ENCODE peak calls at places on chromosomes 6 and 20, in seven cellular contexts. One of them, this sample, is unnamed.

GRCh38 chr6:98833101-98834059 is 994 bp upstream of the POU3F2 start:
- DNase-seq in cardiac fibroblast: peak; percentile 23
- DNase-seq in right cardiac atrium: peak; percentile 67
- DNase-seq in RKO: no peak
- DNase-seq in EH: peak; percentile 30
- DNase-seq in mesothelial cell of epicardium: peak; percentile 58
- DNase-seq in stimulated activated CD4-positive, alpha-beta T cell treated with anti-CD3 and anti-CD28 coated beads, Interleukin-2, amount 100 ng/mL, for 48 hours: no peak
- DNase-seq in this sample: peak; percentile 91

GRCh38 chr6:166360243-166361079 is 18.1 kb upstream of the SFT2D1 start:
- DNase-seq in cardiac fibroblast: peak; percentile 29
- DNase-seq in right cardiac atrium: peak; percentile 51
- DNase-seq in RKO: peak; percentile 11
- DNase-seq in EH: peak; percentile 32
- DNase-seq in mesothelial cell of epicardium: no peak
- DNase-seq in stimulated activated CD4-positive, alpha-beta T cell treated with anti-CD3 and anti-CD28 coated beads, Interleukin-2, amount 100 ng/mL, for 48 hours: no peak
- DNase-seq in this sample: peak; percentile 81

GRCh38 chr6:154510144-154510905 is at the start of gene CNKSR3:
- DNase-seq in cardiac fibroblast: peak; percentile 96
- DNase-seq in right cardiac atrium: peak; percentile 94
- DNase-seq in RKO: peak; percentile 87
- DNase-seq in EH: peak; percentile 95
- DNase-seq in mesothelial cell of epicardium: peak; percentile 87
- DNase-seq in stimulated activated CD4-positive, alpha-beta T cell treated with anti-CD3 and anti-CD28 coated beads, Interleukin-2, amount 100 ng/mL, for 48 hours: peak; percentile 33
- DNase-seq in this sample: peak; percentile 95

GRCh38 chr20:32445539-32446273 is 87.6 kb downstream of the ASXL1 start:
- DNase-seq in cardiac fibroblast: no peak
- DNase-seq in right cardiac atrium: no peak
- DNase-seq in RKO: no peak
- DNase-seq in EH: no peak
- DNase-seq in mesothelial cell of epicardium: no peak
- DNase-seq in stimulated activated CD4-positive, alpha-beta T cell treated with anti-CD3 and anti-CD28 coated beads, Interleukin-2, amount 100 ng/mL, for 48 hours: no peak
- DNase-seq in this sample: peak; percentile 48

GRCh38 chr6:27176096-27176495 is 71.4 kb upstream of the PRSS16 start:
- DNase-seq in cardiac fibroblast: peak; percentile 17
- DNase-seq in right cardiac atrium: no peak
- DNase-seq in RKO: peak; percentile 19
- DNase-seq in EH: peak; percentile 78
- DNase-seq in mesothelial cell of epicardium: no peak
- DNase-seq in stimulated activated CD4-positive, alpha-beta T cell treated with anti-CD3 and anti-CD28 coated beads, Interleukin-2, amount 100 ng/mL, for 48 hours: no peak
- DNase-seq in this sample: no peak

GRCh38 chr6:13643125-13643524 is 28.0 kb downstream of the NOL7 start:
- DNase-seq in cardiac fibroblast: no peak
- DNase-seq in right cardiac atrium: no peak
- DNase-seq in RKO: no peak
- DNase-seq in EH: no peak
- DNase-seq in mesothelial cell of epicardium: no peak
- DNase-seq in stimulated activated CD4-positive, alpha-beta T cell treated with anti-CD3 and anti-CD28 coated beads, Interleukin-2, amount 100 ng/mL, for 48 hours: no peak
- DNase-seq in this sample: no peak

GRCh38 chr20:17494201-17494600 is 37.0 kb downstream of the BFSP1 start:
- DNase-seq in cardiac fibroblast: no peak
- DNase-seq in right cardiac atrium: no peak
- DNase-seq in RKO: no peak
- DNase-seq in EH: no peak
- DNase-seq in mesothelial cell of epicardium: no peak
- DNase-seq in stimulated activated CD4-positive, alpha-beta T cell treated with anti-CD3 and anti-CD28 coated beads, Interleukin-2, amount 100 ng/mL, for 48 hours: no peak
- DNase-seq in this sample: no peak

GRCh38 chr6:114216789-114217467 is 125.9 kb downstream of the HS3ST5 start:
- DNase-seq in cardiac fibroblast: no peak
- DNase-seq in right cardiac atrium: no peak
- DNase-seq in RKO: no peak
- DNase-seq in EH: no peak
- DNase-seq in mesothelial cell of epicardium: no peak
- DNase-seq in stimulated activated CD4-positive, alpha-beta T cell treated with anti-CD3 and anti-CD28 coated beads, Interleukin-2, amount 100 ng/mL, for 48 hours: no peak
- DNase-seq in this sample: peak; percentile 32

GRCh38 chr6:161168281-161168891 is 105.5 kb downstream of the AGPAT4 start:
- DNase-seq in cardiac fibroblast: peak; percentile 77
- DNase-seq in right cardiac atrium: no peak
- DNase-seq in RKO: peak; percentile 94
- DNase-seq in EH: peak; percentile 94
- DNase-seq in mesothelial cell of epicardium: no peak
- DNase-seq in stimulated activated CD4-positive, alpha-beta T cell treated with anti-CD3 and anti-CD28 coated beads, Interleukin-2, amount 100 ng/mL, for 48 hours: no peak
- DNase-seq in this sample: peak; percentile 93